ENCODE peak calls at places on chromosomes 11 and 22, in four cellular contexts. F, W, I and G are unnamed samples.

GRCh38 chr11:114058026-114058706 is 1.3 kb upstream of the ZBTB16 start:
- DNase-seq in F (no peak), W (no peak), I (no peak), G (no peak)

GRCh38 chr11:10885703-10886363 is 28.0 kb upstream of the ZBED5 start:
- DNase-seq in F (peak; percentile 18), W (no peak), I (no peak), G (no peak)

GRCh38 chr11:116740741-116741140 is 32.0 kb downstream of the BUD13 start:
- DNase-seq in F (no peak), W (no peak), I (no peak), G (no peak)

GRCh38 chr22:21937821-21938070 is 14.9 kb downstream of the PPM1F start:
- DNase-seq in F (no peak), W (no peak), I (no peak), G (no peak)

GRCh38 chr11:63775221-63775620 is 6.6 kb upstream of the ZFTA start:
- DNase-seq in F (no peak), W (no peak), I (no peak), G (no peak)

GRCh38 chr11:117143390-117143789 is 697 bp upstream of the PAFAH1B2 start:
- DNase-seq in F (peak; percentile 47), W (peak; percentile 50), I (no peak), G (no peak)

GRCh38 chr11:57513911-57514537 is 1.5 kb downstream of the SLC43A1 start:
- DNase-seq in F (no peak), W (peak; percentile 66), I (no peak), G (peak; percentile 43)

GRCh38 chr11:68942751-68943271 is 38.0 kb downstream of the MRGPRD start:
- DNase-seq in F (no peak), W (peak; percentile 43), I (no peak), G (no peak)

GRCh38 chr22:20433191-20433590 is 4.4 kb downstream of the SCARF2 start:
- DNase-seq in F (no peak), W (peak; percentile 24), I (no peak), G (no peak)

GRCh38 chr22:19876314-19876940 is 21.8 kb upstream of the GNB1L start:
- DNase-seq in F (no peak), W (peak; percentile 47), I (no peak), G (no peak)

GRCh38 chr22:19896665-19897355 is 42.1 kb upstream of the GNB1L start:
- DNase-seq in F (no peak), W (no peak), I (no peak), G (no peak)

GRCh38 chr11:94674005-94674491 is 94.1 kb upstream of the AMOTL1 start:
- DNase-seq in F (no peak), W (no peak), I (no peak), G (no peak)

GRCh38 chr11:121451178-121451981 is 734 bp upstream of the SORL1 start:
- DNase-seq in F (no peak), W (peak; percentile 89), I (peak; percentile 43), G (no peak)

DNA sequence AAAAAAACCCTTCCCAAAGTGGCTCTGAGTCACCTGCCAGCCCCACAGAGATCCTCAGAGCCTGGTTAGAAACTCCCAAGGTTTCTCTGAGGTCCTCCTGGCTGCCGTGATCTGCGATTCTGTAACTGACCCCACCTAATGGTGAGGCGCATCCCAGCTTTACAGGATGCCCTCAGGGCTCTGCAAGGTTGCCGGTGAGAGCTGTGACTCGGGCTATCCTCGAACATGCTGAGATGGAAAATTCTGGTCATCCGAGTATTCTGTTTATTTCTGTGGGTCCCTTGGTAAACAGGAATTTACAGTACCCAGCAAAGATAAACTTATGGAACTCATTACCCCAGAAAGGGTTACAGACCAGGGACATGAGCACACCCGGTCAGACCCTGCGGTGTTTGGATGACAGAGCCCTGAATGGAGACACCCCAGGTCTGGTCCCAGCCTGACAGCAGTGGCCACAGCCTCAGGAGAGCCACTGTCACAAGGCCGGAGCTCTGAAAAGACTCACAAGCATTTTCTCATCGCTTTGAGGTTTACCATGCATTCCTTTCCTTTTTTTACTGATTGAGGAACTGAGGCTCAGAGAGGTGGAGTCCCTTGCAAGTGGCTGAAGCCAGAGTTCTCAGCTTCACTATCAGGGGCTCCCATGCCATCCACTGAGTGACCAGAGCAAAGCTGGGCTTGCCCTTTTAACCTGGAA is 22.2 kb downstream of the LIF start:
- DNase-seq in F (peak; percentile 85), W (no peak), I (no peak), G (peak; percentile 44)
- TF ChIP-seq CTCF in F (no peak), W (no peak), I (peak; percentile 6), G (no peak)

GRCh38 chr11:131511794-131512193 is 141.4 kb downstream of the NTM start:
- DNase-seq in F (no peak), W (no peak), I (peak; percentile 27), G (no peak)
- TF ChIP-seq CTCF in F (no peak), W (no peak), I (peak; percentile 72), G (no peak)

GRCh38 chr11:2413735-2414579 is 13.4 kb downstream of the TSSC4 start:
- DNase-seq in F (no peak), W (no peak), I (no peak), G (no peak)

GRCh38 chr11:2416765-2417164 is 16.2 kb downstream of the TSSC4 start:
- DNase-seq in F (no peak), W (no peak), I (no peak), G (no peak)

GRCh38 chr11:2415171-2415570 is 14.6 kb downstream of the TSSC4 start:
- DNase-seq in F (no peak), W (no peak), I (no peak), G (no peak)

GRCh38 chr11:2414616-2415015 is 14.1 kb downstream of the TSSC4 start:
- DNase-seq in F (no peak), W (no peak), I (no peak), G (no peak)

DNA sequence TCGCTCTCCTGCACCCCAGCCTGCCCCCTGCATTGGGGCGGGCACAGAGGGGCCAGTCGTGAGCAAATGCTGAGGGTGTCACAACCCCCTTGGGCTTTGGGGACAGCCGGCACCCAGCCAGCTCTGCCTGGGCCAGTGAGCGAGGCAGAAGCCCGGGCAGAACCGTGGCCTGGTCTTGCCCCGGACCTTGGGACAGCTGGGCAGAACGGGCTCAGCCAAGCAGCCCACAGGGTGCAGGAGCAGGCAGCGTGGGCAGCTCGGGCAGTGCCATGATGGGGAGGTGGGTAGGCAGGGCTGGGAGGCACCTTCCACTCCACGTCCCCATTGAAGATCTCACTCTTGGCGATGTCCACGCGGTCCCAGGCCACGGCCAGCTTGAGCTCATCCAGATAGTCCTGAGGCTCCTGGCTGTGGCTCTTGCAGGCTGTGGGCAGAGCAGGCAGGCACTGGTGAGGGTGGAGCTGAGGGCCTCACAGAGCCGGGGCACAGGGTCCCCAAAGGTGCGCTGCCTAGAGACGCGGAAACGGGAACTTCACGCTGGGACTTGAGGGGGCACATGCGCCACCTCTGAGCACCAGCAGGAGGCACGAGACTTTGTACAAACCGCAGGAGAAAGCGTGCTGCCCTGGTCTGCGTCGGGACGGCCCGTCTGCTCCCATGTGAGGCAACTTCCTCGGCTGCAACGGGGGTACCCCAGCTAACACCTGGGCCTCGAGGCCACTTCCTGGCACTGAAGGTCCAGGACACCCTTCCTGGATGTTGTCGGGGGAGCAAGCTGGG is 15.2 kb downstream of the TSSC4 start:
- DNase-seq in F (no peak), W (no peak), I (no peak), G (no peak)
- TF ChIP-seq CTCF in F (no peak), W (no peak), I (no peak), G (no peak)

DNA sequence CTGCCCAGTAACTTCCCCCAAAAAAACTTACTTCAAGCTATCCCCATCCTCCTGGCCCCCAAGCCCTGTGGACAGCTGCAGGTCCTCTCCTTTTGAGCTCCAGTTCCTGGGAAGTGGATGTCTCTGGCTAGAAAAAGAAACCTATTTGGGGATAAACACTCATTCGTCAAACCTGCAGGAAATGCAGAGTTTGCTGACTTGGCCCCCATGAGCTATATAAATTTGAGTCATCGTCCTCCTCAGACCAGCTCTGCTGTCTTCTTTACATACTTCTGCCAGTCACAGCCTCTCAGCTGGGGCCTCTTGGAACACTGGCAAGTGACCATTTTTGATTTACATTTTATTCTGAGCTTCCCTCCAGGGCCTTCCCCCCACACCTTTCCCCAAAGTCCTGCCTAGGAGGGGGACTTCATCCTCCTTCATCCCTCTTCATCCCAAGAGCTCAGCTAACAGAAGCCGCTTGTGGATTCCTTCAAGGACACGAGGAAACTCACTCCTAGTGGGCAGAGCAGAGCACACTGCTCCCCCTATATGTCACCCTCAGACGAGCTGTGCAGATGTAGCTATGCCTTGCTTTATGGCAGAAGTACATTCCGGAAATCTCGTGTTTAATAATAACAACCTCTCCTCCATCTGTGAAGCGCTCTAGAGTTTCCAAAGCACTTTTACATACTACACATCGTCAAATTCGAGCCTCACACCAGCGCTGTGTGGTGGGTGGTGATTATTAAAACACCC is 131.8 kb downstream of the FEZ1 start:
- DNase-seq in F (no peak), W (no peak), I (no peak), G (no peak)
- TF ChIP-seq CTCF in F (no peak), W (no peak), I (no peak), G (no peak)

DNA sequence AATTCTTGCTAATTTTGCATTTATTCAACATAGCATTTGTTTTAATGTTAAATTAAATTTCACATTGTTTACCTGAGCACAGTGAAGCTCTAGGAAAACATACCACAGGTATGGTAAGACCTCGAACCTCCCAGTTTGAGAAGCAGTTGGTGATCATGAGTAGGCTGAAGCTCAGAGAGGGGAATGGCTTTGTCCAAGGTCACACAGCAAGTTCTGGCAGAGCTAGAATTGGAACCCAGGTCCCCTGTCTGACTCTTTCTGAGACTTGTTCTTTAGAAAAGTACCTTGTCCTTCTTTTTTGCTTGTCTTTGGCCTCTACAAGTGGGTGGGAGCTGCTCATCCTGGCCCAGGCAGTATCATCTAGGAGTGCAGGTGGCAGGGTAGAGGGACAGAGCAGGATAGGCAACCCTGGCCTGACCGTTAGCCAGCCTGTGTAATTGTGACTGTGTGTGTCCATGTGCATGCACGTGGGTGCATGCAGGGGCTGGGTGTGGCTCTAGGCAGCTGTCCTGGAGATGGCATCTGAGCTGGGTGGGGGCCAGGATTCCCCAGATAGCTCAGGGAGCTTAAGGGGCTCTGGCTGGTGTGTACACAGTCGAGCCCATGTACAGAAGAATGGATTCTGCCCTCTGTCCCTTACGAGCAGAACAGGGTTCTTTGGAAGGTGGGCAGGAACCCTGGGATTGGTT is 21.6 kb downstream of the PHLDB1 start:
- DNase-seq in F (no peak), W (no peak), I (no peak), G (no peak)
- TF ChIP-seq CTCF in F (no peak), W (no peak), I (no peak), G (no peak)